ENCODE peak calls at places on chromosomes 3 and 15, in five cellular contexts. One of them, this sample, is unnamed.
A peak's percentile ranks its signal among the peaks of the same experiment; 100 is the strongest.

GRCh38 chr15:81002254-81003022 is 1.7 kb downstream of the TLNRD1 start:
- DNase-seq in lower lobe of right lung: peak; percentile 56
- DNase-seq in A673: peak; percentile 22
- DNase-seq in neural progenitor cell: peak; percentile 43
- DNase-seq in PC-9: no peak
- DNase-seq in this sample: peak; percentile 45

GRCh38 chr15:88904808-88905327 is 8.3 kb downstream of the MFGE8 start:
- DNase-seq in lower lobe of right lung: peak; percentile 82
- DNase-seq in A673: peak; percentile 82
- DNase-seq in neural progenitor cell: peak; percentile 89
- DNase-seq in PC-9: peak; percentile 75
- DNase-seq in this sample: peak; percentile 55

GRCh38 chr3:33132019-33132360 is 18.2 kb downstream of the CRTAP start:
- DNase-seq in lower lobe of right lung: no peak
- DNase-seq in A673: no peak
- DNase-seq in neural progenitor cell: no peak
- DNase-seq in PC-9: no peak
- DNase-seq in this sample: no peak

GRCh38 chr15:35514759-35515158 is 31.2 kb downstream of the DPH6 start:
- DNase-seq in lower lobe of right lung: no peak
- DNase-seq in A673: no peak
- DNase-seq in neural progenitor cell: no peak
- DNase-seq in PC-9: no peak
- DNase-seq in this sample: no peak

GRCh38 chr3:188349276-188349962 is 195.5 kb downstream of the LPP start:
- DNase-seq in lower lobe of right lung: no peak
- DNase-seq in A673: no peak
- DNase-seq in neural progenitor cell: peak; percentile 28
- DNase-seq in PC-9: no peak
- DNase-seq in this sample: peak; percentile 17

GRCh38 chr15:43241100-43241499 is 20.3 kb upstream of the EPB42 start:
- DNase-seq in lower lobe of right lung: no peak
- DNase-seq in A673: no peak
- DNase-seq in neural progenitor cell: no peak
- DNase-seq in PC-9: no peak
- DNase-seq in this sample: peak; percentile 90

GRCh38 chr3:51099794-51100542 is 285.1 kb upstream of the MANF start:
- DNase-seq in lower lobe of right lung: no peak
- DNase-seq in A673: peak; percentile 51
- DNase-seq in neural progenitor cell: peak; percentile 71
- DNase-seq in PC-9: peak; percentile 38
- DNase-seq in this sample: peak; percentile 6

GRCh38 chr3:58683001-58683845 is 16.6 kb upstream of the FAM3D start:
- DNase-seq in lower lobe of right lung: no peak
- DNase-seq in A673: peak; percentile 2
- DNase-seq in neural progenitor cell: no peak
- DNase-seq in PC-9: no peak
- DNase-seq in this sample: peak; percentile 72

GRCh38 chr3:4826237-4827100 is 152.8 kb upstream of the BHLHE40 start:
- DNase-seq in lower lobe of right lung: peak; percentile 72
- DNase-seq in A673: no peak
- DNase-seq in neural progenitor cell: no peak
- DNase-seq in PC-9: no peak
- DNase-seq in this sample: peak; percentile 71

GRCh38 chr3:126446791-126447190 is 28.9 kb downstream of the ZXDC start:
- DNase-seq in lower lobe of right lung: no peak
- DNase-seq in A673: no peak
- DNase-seq in neural progenitor cell: no peak
- DNase-seq in PC-9: no peak
- DNase-seq in this sample: no peak

GRCh38 chr3:24160424-24160823 is 215.3 kb downstream of the NR1D2 start:
- DNase-seq in lower lobe of right lung: no peak
- DNase-seq in A673: peak; percentile 17
- DNase-seq in neural progenitor cell: peak; percentile 59
- DNase-seq in PC-9: no peak
- DNase-seq in this sample: no peak

GRCh38 chr3:195005251-195005620 is 265.7 kb downstream of the XXYLT1 start:
- DNase-seq in lower lobe of right lung: no peak
- DNase-seq in A673: no peak
- DNase-seq in neural progenitor cell: no peak
- DNase-seq in PC-9: no peak
- DNase-seq in this sample: no peak

GRCh38 chr3:177039875-177040274 is 157.4 kb downstream of the TBL1XR1 start:
- DNase-seq in lower lobe of right lung: no peak
- DNase-seq in A673: no peak
- DNase-seq in neural progenitor cell: no peak
- DNase-seq in PC-9: no peak
- DNase-seq in this sample: no peak

GRCh38 chr3:57815034-57815433 is 58.9 kb downstream of the SLMAP start:
- DNase-seq in lower lobe of right lung: no peak
- DNase-seq in A673: no peak
- DNase-seq in neural progenitor cell: no peak
- DNase-seq in PC-9: no peak
- DNase-seq in this sample: no peak

GRCh38 chr3:156217674-156218352 is 97.4 kb downstream of the KCNAB1 start:
- DNase-seq in lower lobe of right lung: no peak
- DNase-seq in A673: no peak
- DNase-seq in neural progenitor cell: peak; percentile 6
- DNase-seq in PC-9: peak; percentile 32
- DNase-seq in this sample: no peak

GRCh38 chr15:28178290-28178689 is 79.2 kb upstream of the OCA2 start:
- DNase-seq in lower lobe of right lung: no peak
- DNase-seq in A673: no peak
- DNase-seq in neural progenitor cell: no peak
- DNase-seq in PC-9: no peak
- DNase-seq in this sample: no peak

GRCh38 chr15:63107895-63108546 is 13.6 kb upstream of the LACTB start:
- DNase-seq in lower lobe of right lung: no peak
- DNase-seq in A673: no peak
- DNase-seq in neural progenitor cell: no peak
- DNase-seq in PC-9: peak; percentile 80
- DNase-seq in this sample: peak; percentile 94

GRCh38 chr15:100199711-100200286 is 142.0 kb downstream of the ADAMTS17 start:
- DNase-seq in lower lobe of right lung: no peak
- DNase-seq in A673: no peak
- DNase-seq in neural progenitor cell: no peak
- DNase-seq in PC-9: no peak
- DNase-seq in this sample: no peak

GRCh38 chr15:57732526-57733331 is 26.2 kb downstream of the POLR2M start:
- DNase-seq in lower lobe of right lung: no peak
- DNase-seq in A673: peak; percentile 68
- DNase-seq in neural progenitor cell: peak; percentile 81
- DNase-seq in PC-9: peak; percentile 45
- DNase-seq in this sample: peak; percentile 44

GRCh38 chr3:12629560-12629959 is 34.4 kb downstream of the RAF1 start:
- DNase-seq in lower lobe of right lung: no peak
- DNase-seq in A673: no peak
- DNase-seq in neural progenitor cell: no peak
- DNase-seq in PC-9: no peak
- DNase-seq in this sample: peak; percentile 38

GRCh38 chr15:95559875-95560394 is 770.6 kb upstream of the NR2F2 start:
- DNase-seq in lower lobe of right lung: no peak
- DNase-seq in A673: peak; percentile 47
- DNase-seq in neural progenitor cell: no peak
- DNase-seq in PC-9: peak; percentile 28
- DNase-seq in this sample: peak; percentile 72

GRCh38 chr3:107660316-107660976 is 137.7 kb downstream of the BBX start:
- DNase-seq in lower lobe of right lung: no peak
- DNase-seq in A673: peak; percentile 60
- DNase-seq in neural progenitor cell: peak; percentile 32
- DNase-seq in PC-9: no peak
- DNase-seq in this sample: no peak

GRCh38 chr3:124834723-124835718 is 52.1 kb downstream of the ITGB5 start:
- DNase-seq in lower lobe of right lung: peak; percentile 49
- DNase-seq in A673: peak; percentile 80
- DNase-seq in neural progenitor cell: peak; percentile 62
- DNase-seq in PC-9: peak; percentile 85
- DNase-seq in this sample: no peak

GRCh38 chr3:52783211-52783555 is 5.8 kb downstream of the ITIH1 start:
- DNase-seq in lower lobe of right lung: no peak
- DNase-seq in A673: no peak
- DNase-seq in neural progenitor cell: no peak
- DNase-seq in PC-9: no peak
- DNase-seq in this sample: no peak
- H3K27me3 ChIP-seq in lower lobe of right lung: no peaks in the 10 kb centered on the region
- H3K27me3 ChIP-seq in A673: no peaks in the 10 kb centered on the region
- H3K27me3 ChIP-seq in neural progenitor cell: no peaks in the 10 kb centered on the region
- H3K27me3 ChIP-seq in PC-9: peaks cover 49% of the 10 kb centered on the region
- H3K27me3 ChIP-seq in this sample: no peaks in the 10 kb centered on the region

DNA sequence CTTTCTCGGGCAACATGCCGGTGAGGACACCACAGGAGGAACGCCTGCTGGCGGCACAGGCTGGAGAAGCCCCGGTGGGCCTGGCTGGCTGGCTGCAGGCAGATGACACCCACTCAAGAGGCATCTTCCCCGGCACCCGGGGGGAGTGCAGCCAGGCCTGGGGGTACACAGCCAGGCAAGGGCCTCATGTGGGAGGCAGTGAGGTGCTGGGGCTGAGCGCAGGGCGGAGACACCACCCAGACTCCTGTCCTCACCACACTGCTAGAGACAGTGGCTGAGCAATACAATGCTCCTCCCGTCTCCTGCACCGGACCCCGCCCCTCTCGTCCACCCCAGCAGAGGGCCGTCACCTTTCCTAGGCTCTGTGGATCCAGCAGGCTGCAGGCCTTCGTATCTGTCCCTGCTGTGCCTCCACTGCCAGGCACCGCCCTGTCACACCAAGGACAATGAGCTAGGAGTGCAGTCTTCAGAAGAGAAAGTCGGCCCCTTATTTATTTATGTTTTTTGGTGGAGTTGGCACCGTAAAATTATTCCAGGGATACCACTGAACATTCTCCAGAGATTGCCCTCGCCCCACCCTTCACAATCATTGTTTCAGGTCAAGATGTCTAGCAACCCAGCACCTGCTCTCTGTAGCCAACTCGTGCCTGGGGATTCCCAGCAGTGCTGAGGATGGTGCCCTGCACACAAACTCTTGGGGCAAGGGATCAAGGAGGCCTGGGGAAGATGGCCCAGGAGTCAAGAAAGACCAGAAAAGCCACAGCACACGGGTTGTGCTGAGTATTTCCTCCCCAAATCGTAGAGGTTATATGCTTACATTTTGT is 129.1 kb downstream of the ATP10A start:
- DNase-seq in lower lobe of right lung: no peak
- DNase-seq in A673: no peak
- DNase-seq in neural progenitor cell: no peak
- DNase-seq in PC-9: no peak
- DNase-seq in this sample: no peak
- H3K27me3 ChIP-seq in lower lobe of right lung: no peaks in the 10 kb centered on the region
- H3K27me3 ChIP-seq in A673: no peaks in the 10 kb centered on the region
- H3K27me3 ChIP-seq in neural progenitor cell: no peaks in the 10 kb centered on the region
- H3K27me3 ChIP-seq in PC-9: peaks cover 19% of the 10 kb centered on the region
- H3K27me3 ChIP-seq in this sample: no peaks in the 10 kb centered on the region

DNA sequence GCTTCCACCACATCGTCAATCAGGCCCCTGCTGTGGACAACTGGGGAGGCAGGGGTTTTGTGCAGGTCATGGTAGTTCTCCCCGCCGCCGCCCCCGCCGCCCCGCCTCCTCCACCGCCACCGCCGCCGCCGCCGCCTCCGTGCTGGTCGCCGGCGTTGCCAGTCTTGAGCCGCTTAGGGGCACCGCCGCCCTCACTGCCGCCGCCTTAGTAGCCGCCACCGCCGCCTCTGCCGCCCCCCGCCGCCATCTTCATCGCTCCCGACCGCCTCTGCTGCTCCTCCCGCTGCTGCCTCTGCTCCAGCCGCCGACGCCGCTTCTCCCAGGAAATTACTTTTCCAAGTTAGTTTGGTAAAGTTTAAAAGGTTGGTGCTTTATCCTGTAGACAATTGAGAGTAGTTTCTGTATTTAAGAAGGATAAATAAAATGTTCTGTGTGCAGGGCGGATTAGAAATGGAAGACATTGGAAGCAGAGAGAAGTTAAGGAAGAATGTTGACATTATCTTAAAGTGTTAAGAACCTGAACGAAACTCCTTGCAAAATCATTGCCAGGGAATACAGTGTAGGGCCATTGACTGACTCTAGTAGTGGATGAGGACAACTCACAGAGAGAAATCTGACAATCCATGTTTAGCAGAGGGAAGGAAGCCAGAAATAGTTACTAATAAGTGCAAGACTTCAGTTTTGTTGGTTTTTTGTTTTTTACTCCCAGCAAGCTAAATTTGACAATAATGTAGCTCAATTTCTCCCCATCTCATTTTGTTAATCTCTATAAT is 53.0 kb upstream of the GOLGA8A start:
- DNase-seq in lower lobe of right lung: no peak
- DNase-seq in A673: no peak
- DNase-seq in neural progenitor cell: peak; percentile 83
- DNase-seq in PC-9: no peak
- DNase-seq in this sample: no peak
- H3K27me3 ChIP-seq in lower lobe of right lung: peaks cover 55% of the 10 kb centered on the region
- H3K27me3 ChIP-seq in A673: peaks cover 44% of the 10 kb centered on the region
- H3K27me3 ChIP-seq in neural progenitor cell: peaks cover 64% of the 10 kb centered on the region
- H3K27me3 ChIP-seq in PC-9: no peaks in the 10 kb centered on the region
- H3K27me3 ChIP-seq in this sample: peaks cover 45% of the 10 kb centered on the region

GRCh38 chr15:77791994-77792393 is 159.3 kb upstream of the LINGO1 start:
- DNase-seq in lower lobe of right lung: no peak
- DNase-seq in A673: no peak
- DNase-seq in neural progenitor cell: no peak
- DNase-seq in PC-9: no peak
- DNase-seq in this sample: no peak
- H3K27me3 ChIP-seq in lower lobe of right lung: peaks cover 5% of the 10 kb centered on the region
- H3K27me3 ChIP-seq in A673: no peaks in the 10 kb centered on the region
- H3K27me3 ChIP-seq in neural progenitor cell: no peaks in the 10 kb centered on the region
- H3K27me3 ChIP-seq in PC-9: peaks cover 87% of the 10 kb centered on the region
- H3K27me3 ChIP-seq in this sample: no peaks in the 10 kb centered on the region

GRCh38 chr15:40451497-40452158 is 10.9 kb downstream of the BAHD1 start:
- DNase-seq in lower lobe of right lung: no peak
- DNase-seq in A673: no peak
- DNase-seq in neural progenitor cell: peak; percentile 43
- DNase-seq in PC-9: no peak
- DNase-seq in this sample: no peak

GRCh38 chr15:40456738-40457137 is 14.0 kb upstream of the CHST14 start:
- DNase-seq in lower lobe of right lung: no peak
- DNase-seq in A673: no peak
- DNase-seq in neural progenitor cell: no peak
- DNase-seq in PC-9: no peak
- DNase-seq in this sample: no peak

GRCh38 chr15:40456299-40456712 is 14.5 kb upstream of the CHST14 start:
- DNase-seq in lower lobe of right lung: no peak
- DNase-seq in A673: no peak
- DNase-seq in neural progenitor cell: no peak
- DNase-seq in PC-9: peak; percentile 59
- DNase-seq in this sample: no peak

GRCh38 chr15:40452296-40453090 is 11.7 kb downstream of the BAHD1 start:
- DNase-seq in lower lobe of right lung: no peak
- DNase-seq in A673: no peak
- DNase-seq in neural progenitor cell: no peak
- DNase-seq in PC-9: no peak
- DNase-seq in this sample: no peak

GRCh38 chr15:40454904-40455391 is 14.2 kb downstream of the BAHD1 start:
- DNase-seq in lower lobe of right lung: no peak
- DNase-seq in A673: no peak
- DNase-seq in neural progenitor cell: no peak
- DNase-seq in PC-9: no peak
- DNase-seq in this sample: peak; percentile 68
- H3K27me3 ChIP-seq in lower lobe of right lung: no peaks in the 10 kb centered on the region
- H3K27me3 ChIP-seq in A673: no peaks in the 10 kb centered on the region
- H3K27me3 ChIP-seq in neural progenitor cell: no peaks in the 10 kb centered on the region
- H3K27me3 ChIP-seq in PC-9: no peaks in the 10 kb centered on the region
- H3K27me3 ChIP-seq in this sample: no peaks in the 10 kb centered on the region

GRCh38 chr3:129978123-129978522 is 3.6 kb downstream of the TRH start:
- DNase-seq in lower lobe of right lung: no peak
- DNase-seq in A673: no peak
- DNase-seq in neural progenitor cell: no peak
- DNase-seq in PC-9: no peak
- DNase-seq in this sample: no peak
- H3K27me3 ChIP-seq in lower lobe of right lung: peaks cover 47% of the 10 kb centered on the region
- H3K27me3 ChIP-seq in A673: peaks cover 86% of the 10 kb centered on the region
- H3K27me3 ChIP-seq in neural progenitor cell: peaks cover 100% of the 10 kb centered on the region
- H3K27me3 ChIP-seq in PC-9: no peaks in the 10 kb centered on the region
- H3K27me3 ChIP-seq in this sample: no peaks in the 10 kb centered on the region

This sample was measured in MG63.